ENCODE peak calls at places on chromosome 18, in ten cellular contexts. T, W, L, M, Y, D, O, I, H and Q are unnamed samples.

GRCh38 chr18:46253498-46253897 is 149.3 kb downstream of the HAUS1 start:
- DNase-seq in T (peak), W (no peak), L (no peak), M (no peak), Y (no peak), D (no peak), O (no peak), I (no peak), H (no peak), Q (no peak)

GRCh38 chr18:57901819-57902600 is 98.9 kb upstream of the ATP8B1 start:
- DNase-seq in T (peak), W (no peak), L (no peak), M (no peak), Y (no peak), D (no peak), O (no peak), I (no peak), H (no peak), Q (no peak)

GRCh38 chr18:42360716-42361115 is 405.7 kb downstream of the PIK3C3 start:
- DNase-seq in T (no peak), W (no peak), L (no peak), M (no peak), Y (no peak), D (no peak), O (no peak), I (no peak), H (no peak), Q (no peak)

GRCh38 chr18:40841473-40841872 is 1113.6 kb upstream of the PIK3C3 start:
- DNase-seq in T (peak), W (no peak), L (no peak), M (no peak), Y (no peak), D (no peak), O (no peak), I (no peak), H (no peak), Q (no peak)

GRCh38 chr18:49677081-49677480 is 115.2 kb downstream of the LIPG start:
- DNase-seq in T (no peak), W (no peak), L (no peak), M (no peak), Y (no peak), D (no peak), O (no peak), I (no peak), H (no peak), Q (no peak)

GRCh38 chr18:55111271-55111670 is 152.0 kb upstream of the CCDC68 start:
- DNase-seq in T (no peak), W (no peak), L (no peak), M (no peak), Y (no peak), D (no peak), O (no peak), I (no peak), H (no peak), Q (no peak)

GRCh38 chr18:36284671-36285295 is 12.7 kb upstream of the FHOD3 start:
- DNase-seq in T (peak), W (no peak), L (no peak), M (no peak), Y (peak), D (peak), O (peak), I (peak), H (peak), Q (no peak)

GRCh38 chr18:23867011-23867410 is 147.5 kb upstream of the TTC39C start:
- DNase-seq in T (no peak), W (no peak), L (no peak), M (no peak), Y (no peak), D (no peak), O (no peak), I (peak), H (no peak), Q (no peak)

GRCh38 chr18:11672198-11672597 is 16.9 kb upstream of the GNAL start:
- DNase-seq in T (no peak), W (no peak), L (no peak), M (no peak), Y (no peak), D (no peak), O (no peak), I (no peak), H (no peak), Q (no peak)

GRCh38 chr18:59547691-59548182 is 149.5 kb downstream of the CCBE1 start:
- DNase-seq in T (peak), W (no peak), L (no peak), M (no peak), Y (no peak), D (no peak), O (no peak), I (no peak), H (no peak), Q (no peak)

GRCh38 chr18:24914685-24915267 is 437.2 kb downstream of the ZNF521 start:
- DNase-seq in T (no peak), W (no peak), L (no peak), M (no peak), Y (no peak), D (no peak), O (no peak), I (no peak), H (no peak), Q (no peak)

GRCh38 chr18:56083097-56083865 is 495.3 kb upstream of the TCF4 start:
- DNase-seq in T (no peak), W (no peak), L (peak), M (no peak), Y (no peak), D (no peak), O (no peak), I (no peak), H (no peak), Q (no peak)

GRCh38 chr18:22432672-22433137 is 15.0 kb upstream of the CTAGE1 start:
- DNase-seq in T (peak), W (no peak), L (no peak), M (no peak), Y (no peak), D (peak), O (no peak), I (no peak), H (peak), Q (no peak)

GRCh38 chr18:23721711-23722479 is 32.6 kb downstream of the LAMA3 start:
- DNase-seq in T (no peak), W (no peak), L (no peak), M (no peak), Y (no peak), D (no peak), O (no peak), I (no peak), H (no peak), Q (no peak)

GRCh38 chr18:3620146-3621119 is 170.5 kb downstream of the TGIF1 start:
- DNase-seq in T (no peak), W (no peak), L (no peak), M (no peak), Y (no peak), D (no peak), O (no peak), I (no peak), H (no peak), Q (no peak)